ENCODE peak calls at places on chromosomes 13 and 19, in seven cellular contexts. I is PC-9, Z is breast epithelium, T is IMR-90, H is heart left ventricle, O is ascending aorta, Q is stomach. W is an unnamed sample.
A peak's percentile ranks its signal among the peaks of the same experiment; 100 is the strongest.

GRCh38 chr13:106038752-106039151 is 496.7 kb downstream of the EFNB2 start:
- DNase-seq in O (no peak), Q (no peak), H (no peak), I (peak; percentile 50), T (peak; percentile 90), Z (no peak), W (peak; percentile 93)

GRCh38 chr13:23628250-23628649 is 58.0 kb downstream of the TNFRSF19 start:
- DNase-seq in T (no peak), Z (no peak), I (no peak), O (no peak), Q (no peak), H (no peak), W (no peak)

GRCh38 chr13:26914624-26915023 is 154.0 kb upstream of the GPR12 start:
- DNase-seq in H (no peak), Z (no peak), I (no peak), O (no peak), T (no peak), Q (no peak), W (peak; percentile 83)

GRCh38 chr19:19064811-19065745 is 1.3 kb downstream of the SLC25A42 start:
- DNase-seq in Q (no peak), O (no peak), I (no peak), Z (no peak), T (no peak), H (peak; percentile 64), W (no peak)

GRCh38 chr13:55538424-55538823 is 1602.3 kb upstream of the PRR20A start:
- DNase-seq in T (no peak), O (no peak), I (no peak), Z (no peak), Q (no peak), H (no peak), W (no peak)

GRCh38 chr13:39417131-39417530 is 185.9 kb downstream of the LHFPL6 start:
- DNase-seq in Z (no peak), O (no peak), I (no peak), Q (no peak), T (no peak), H (peak; percentile 32), W (no peak)

GRCh38 chr19:42831221-42832019 is 48.1 kb downstream of the PSG1 start:
- DNase-seq in I (peak; percentile 98), T (no peak), H (no peak), O (no peak), Z (no peak), Q (no peak), W (peak; percentile 87)

GRCh38 chr13:57286511-57287098 is 119.6 kb downstream of the PRR20E start:
- DNase-seq in T (no peak), Q (no peak), Z (no peak), O (no peak), I (no peak), H (peak; percentile 49), W (no peak)

GRCh38 chr13:113297370-113297871 is 382 bp downstream of the LAMP1 start:
- DNase-seq in T (no peak), Z (peak; percentile 26), Q (no peak), O (no peak), H (no peak), I (peak; percentile 45), W (peak; percentile 26)

GRCh38 chr13:59706101-59706976 is 457.4 kb downstream of the DIAPH3 start:
- DNase-seq in O (no peak), I (no peak), H (no peak), Q (no peak), Z (no peak), T (no peak), W (no peak)

GRCh38 chr13:85729296-85729695 is 69.9 kb downstream of the SLITRK6 start:
- DNase-seq in I (no peak), Z (no peak), H (no peak), Q (no peak), T (peak; percentile 78), O (no peak), W (peak; percentile 86)

GRCh38 chr13:94829801-94830200 is 117.5 kb upstream of the SOX21 start:
- DNase-seq in T (no peak), Q (no peak), I (no peak), H (no peak), Z (no peak), O (no peak), W (no peak)
- H3K27me3 ChIP-seq in T (peaks cover 5% of the 10 kb centered on the region), Q (no peaks in the 10 kb centered on the region), I (peaks cover 92% of the 10 kb centered on the region), H (no peaks in the 10 kb centered on the region), Z (no peaks in the 10 kb centered on the region), O (no peaks in the 10 kb centered on the region), W (no peaks in the 10 kb centered on the region)

DNA sequence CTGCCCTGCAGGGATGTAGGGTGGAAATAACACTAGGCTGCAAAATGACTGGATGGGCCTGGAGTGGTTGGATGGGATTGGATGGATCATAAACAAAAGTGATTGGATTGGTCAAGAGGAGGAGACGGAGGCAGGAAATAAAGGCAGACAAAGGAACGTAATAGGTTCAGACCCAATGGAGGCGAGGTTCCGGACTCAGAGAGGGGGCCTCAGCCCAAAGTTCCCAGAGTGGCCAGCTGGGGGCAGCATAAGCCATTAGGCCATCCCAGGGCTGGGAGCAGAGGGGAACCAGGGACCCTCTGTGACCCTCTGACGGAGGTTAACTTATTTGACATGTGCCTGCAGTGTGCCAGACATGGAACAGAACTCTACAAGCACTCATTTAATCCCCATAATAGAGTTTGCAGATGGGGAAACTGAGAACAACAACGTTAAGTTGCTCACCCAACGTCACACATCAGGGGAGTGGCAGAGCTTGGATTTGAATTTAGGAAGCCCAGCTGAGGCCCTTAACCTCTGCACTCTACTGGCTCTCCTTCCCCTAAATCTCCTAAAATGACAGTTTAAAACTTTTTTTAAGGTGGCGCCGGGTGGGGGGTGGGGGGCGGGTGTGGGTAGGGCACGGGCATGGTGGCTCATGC is 15.3 kb upstream of the MAP1S start:
- DNase-seq in O (no peak), I (no peak), Q (peak; percentile 68), Z (no peak), T (peak; percentile 31), H (no peak), W (peak; percentile 15)
- TF ChIP-seq CTCF in O (peak; percentile 63), I (peak; percentile 77), Q (peak; percentile 70), Z (peak; percentile 71), T (peak; percentile 54), H (peak; percentile 93), W (peak; percentile 82)

GRCh38 chr19:2933490-2933910 is 11.3 kb downstream of the ZNF77 start:
- DNase-seq in Z (no peak), Q (no peak), O (no peak), H (no peak), I (no peak), T (no peak), W (no peak)
- H3K36me3 ChIP-seq in Z (peaks cover 18% of the 10 kb centered on the region), Q (peaks cover 63% of the 10 kb centered on the region), O (peaks cover 50% of the 10 kb centered on the region), H (peaks cover 37% of the 10 kb centered on the region), I (peaks cover 24% of the 10 kb centered on the region), T (peaks cover 35% of the 10 kb centered on the region), W (peaks cover 18% of the 10 kb centered on the region)

GRCh38 chr19:55171440-55171839 is 5.0 kb upstream of the DNAAF3 start:
- DNase-seq in O (no peak), Q (no peak), T (no peak), I (no peak), H (no peak), Z (no peak), W (no peak)
- H3K27me3 ChIP-seq in O (peaks cover 49% of the 10 kb centered on the region), Q (peaks cover 41% of the 10 kb centered on the region), T (peaks cover 17% of the 10 kb centered on the region), I (no peaks in the 10 kb centered on the region), H (peaks cover 84% of the 10 kb centered on the region), Z (peaks cover 87% of the 10 kb centered on the region), W (no peaks in the 10 kb centered on the region)

GRCh38 chr13:101451641-101452040 is 834 bp upstream of the ITGBL1 start:
- DNase-seq in T (no peak), I (no peak), H (no peak), O (no peak), Q (no peak), Z (no peak), W (no peak)

GRCh38 chr13:101447852-101448251 is 4.6 kb upstream of the ITGBL1 start:
- DNase-seq in H (no peak), O (no peak), Q (no peak), T (peak; percentile 51), Z (no peak), I (no peak), W (peak; percentile 3)

GRCh38 chr13:101452519-101453485 is at the start of gene ITGBL1:
- DNase-seq in I (peak; percentile 56), Z (no peak), O (no peak), H (peak; percentile 60), T (peak; percentile 25), Q (no peak), W (no peak)

GRCh38 chr13:101450749-101451130 is 1.7 kb upstream of the ITGBL1 start:
- DNase-seq in Q (no peak), O (no peak), I (no peak), T (no peak), Z (no peak), H (no peak), W (no peak)

DNA sequence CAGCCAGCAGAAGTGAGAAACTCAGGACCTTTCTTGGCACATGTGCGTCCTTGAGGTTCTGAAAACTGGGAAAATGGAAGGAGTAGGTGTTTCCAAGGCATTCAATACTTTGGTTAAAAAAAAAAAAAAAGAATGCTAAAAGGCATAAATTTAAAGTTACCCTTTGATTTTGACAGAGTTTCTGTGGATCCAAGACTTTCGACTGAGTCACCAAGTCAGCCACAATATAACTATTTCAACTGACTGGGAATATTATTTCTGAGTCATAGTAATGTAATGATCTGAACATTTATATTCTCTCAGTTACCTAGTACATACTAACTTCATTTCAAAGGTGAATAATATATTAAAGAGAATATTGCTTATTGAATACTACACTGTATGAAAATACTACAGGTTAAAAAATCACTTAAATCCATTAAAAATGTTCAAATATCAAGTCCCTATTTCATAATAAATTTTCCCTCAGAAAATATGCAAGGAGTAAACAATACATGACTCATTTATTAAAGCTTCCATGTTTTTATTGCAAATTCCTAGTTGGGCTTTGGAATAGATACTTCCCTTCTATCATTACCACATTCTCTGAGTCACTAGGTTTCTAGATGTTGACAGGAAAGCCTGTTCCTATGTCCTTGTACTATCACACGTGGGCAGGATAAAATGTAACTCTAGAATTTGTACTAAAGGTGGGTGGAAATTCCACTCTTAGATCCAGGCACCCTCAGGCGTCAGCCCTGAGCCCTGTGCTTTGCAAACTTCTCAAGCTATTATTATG is 2.3 kb upstream of the ITGBL1 start:
- DNase-seq in O (no peak), I (peak; percentile 99), Z (peak; percentile 32), H (no peak), T (peak; percentile 93), Q (no peak), W (peak; percentile 98)
- TF ChIP-seq CTCF in O (no peak), I (no peak), Z (no peak), H (no peak), T (no peak), Q (no peak), W (no peak)

GRCh38 chr13:100636441-100636840 is 38.2 kb downstream of the TMTC4 start:
- DNase-seq in O (no peak), H (no peak), T (no peak), I (no peak), Z (no peak), Q (no peak), W (no peak)
- H3K36me3 ChIP-seq in O (peaks cover 46% of the 10 kb centered on the region), H (no peaks in the 10 kb centered on the region), T (peaks cover 22% of the 10 kb centered on the region), I (peaks cover 4% of the 10 kb centered on the region), Z (peaks cover 4% of the 10 kb centered on the region), Q (peaks cover 89% of the 10 kb centered on the region), W (peaks cover 8% of the 10 kb centered on the region)

W was measured in bronchial epithelial cell.